ENCODE peak calls at places on chromosomes 11 and 22, in six cellular contexts. K is stimulated activated CD4-positive, alpha-beta T cell treated with anti-CD3 and anti-CD28 coated beads, Interleukin-15, amount 100 ng/mL, for 48 hours; U is WTC11; O is aorta; W is heart left ventricle; I is Kasumi-1. H is an unnamed sample.

GRCh38 chr11:120945042-120945441 is 78.9 kb upstream of the TBCEL start:
- DNase-seq in K (no peak), U (no peak), W (no peak), O (no peak), I (peak), H (no peak)

GRCh38 chr11:118434123-118434552 is 2.2 kb upstream of the KMT2A start:
- DNase-seq in I (no peak), O (no peak), K (no peak), U (no peak), W (no peak), H (no peak)

GRCh38 chr11:119210035-119210434 is 3.9 kb downstream of the CBL start:
- DNase-seq in W (no peak), I (no peak), O (no peak), K (no peak), U (no peak), H (no peak)

GRCh38 chr11:68954970-68955958 is 25.5 kb downstream of the MRGPRD start:
- DNase-seq in W (peak), I (peak), U (no peak), K (no peak), O (no peak), H (no peak)

GRCh38 chr11:117009905-117010605 is 88.2 kb downstream of the SIK3 start:
- DNase-seq in W (no peak), O (no peak), U (no peak), I (no peak), K (no peak), H (no peak)

GRCh38 chr11:128919192-128919591 is 23.5 kb downstream of the TP53AIP1 start:
- DNase-seq in U (no peak), I (no peak), W (no peak), K (no peak), O (peak), H (no peak)

GRCh38 chr11:122202161-122202950 is 86.3 kb upstream of the BLID start:
- DNase-seq in K (no peak), W (peak), I (no peak), U (peak), O (peak), H (peak)

GRCh38 chr22:26579331-26579886 is 10.5 kb downstream of the TPST2 start:
- DNase-seq in I (peak), K (no peak), W (peak), U (no peak), O (no peak), H (no peak)

GRCh38 chr22:37663521-37664140 is 5.1 kb downstream of the PDXP start:
- DNase-seq in K (no peak), W (no peak), I (no peak), U (no peak), O (no peak), H (no peak)

GRCh38 chr11:60389279-60389910 is 6.9 kb upstream of the MS4A14 start:
- DNase-seq in O (no peak), K (no peak), U (no peak), W (no peak), I (peak), H (no peak)

GRCh38 chr11:126720539-126721235 is 279.9 kb downstream of the KIRREL3 start:
- DNase-seq in W (no peak), I (no peak), U (no peak), O (no peak), K (no peak), H (no peak)

GRCh38 chr11:122418032-122418431 is 237.5 kb upstream of the UBASH3B start:
- DNase-seq in K (no peak), W (no peak), O (no peak), I (no peak), U (no peak), H (no peak)

GRCh38 chr11:125593113-125593761 is 585 bp downstream of the STT3A start:
- DNase-seq in U (no peak), I (peak), K (peak), O (no peak), W (no peak), H (no peak)

GRCh38 chr11:47101452-47101851 is 75.2 kb downstream of the ARFGAP2 start:
- DNase-seq in W (no peak), K (no peak), I (no peak), U (no peak), O (no peak), H (no peak)

GRCh38 chr11:95568236-95568635 is 221.3 kb downstream of the FAM76B start:
- DNase-seq in W (no peak), K (no peak), O (no peak), U (no peak), I (no peak), H (no peak)

GRCh38 chr11:60835472-60835871 is 6.4 kb upstream of the CCDC86 start:
- DNase-seq in K (no peak), U (no peak), O (no peak), W (no peak), I (no peak), H (no peak)

GRCh38 chr11:43868852-43869567 is 11.6 kb upstream of the ALKBH3 start:
- DNase-seq in O (no peak), I (peak), K (peak), U (no peak), W (no peak), H (no peak)

H was measured in sciatic nerve.